ENCODE peak calls at places on chromosomes 1 and 21, in six cellular contexts. N is upper lobe of left lung, H is spleen, K is Peyer's patch, T is right lobe of liver, W is heart left ventricle. E is an unnamed sample.
A peak's percentile ranks its signal among the peaks of the same experiment; 100 is the strongest.

GRCh38 chr1:160911441-160911840 is 26.5 kb upstream of the ITLN1 start:
- DNase-seq in N (no peak), H (no peak), W (no peak), K (no peak), T (no peak), E (no peak)

GRCh38 chr1:88877382-88877825 is 14.0 kb downstream of the GTF2B start:
- DNase-seq in H (no peak), W (no peak), T (no peak), N (no peak), K (no peak), E (no peak)

GRCh38 chr1:55285849-55286248 is 70.7 kb upstream of the USP24 start:
- DNase-seq in W (no peak), K (no peak), T (no peak), H (no peak), N (no peak), E (no peak)

GRCh38 chr1:46630719-46631118 is 14.1 kb upstream of the MOB3C start:
- DNase-seq in K (no peak), T (no peak), N (no peak), W (no peak), H (no peak), E (no peak)

GRCh38 chr1:107793896-107794440 is 171.0 kb downstream of the VAV3 start:
- DNase-seq in K (no peak), W (no peak), T (no peak), N (no peak), H (no peak), E (no peak)

GRCh38 chr1:107135466-107135865 is 5.4 kb upstream of the NTNG1 start:
- DNase-seq in K (no peak), T (peak; percentile 15), H (no peak), N (no peak), W (no peak), E (no peak)

GRCh38 chr1:171310661-171311087 is 3.3 kb upstream of the FMO4 start:
- DNase-seq in W (no peak), T (no peak), K (no peak), N (no peak), H (no peak), E (no peak)

GRCh38 chr1:7527733-7528045 is 243.4 kb upstream of the VAMP3 start:
- DNase-seq in T (no peak), W (no peak), N (no peak), K (no peak), H (peak; percentile 51), E (no peak)

GRCh38 chr1:13667696-13668095 is 32.3 kb upstream of the PRDM2 start:
- DNase-seq in K (no peak), H (no peak), W (no peak), T (no peak), N (no peak), E (no peak)

GRCh38 chr1:11799896-11800295 is 5.9 kb downstream of the MTHFR start:
- DNase-seq in N (no peak), W (no peak), T (no peak), H (peak; percentile 53), K (no peak), E (no peak)

GRCh38 chr1:151871284-151872030 is 17.9 kb upstream of the THEM5 start:
- DNase-seq in H (no peak), N (no peak), T (no peak), K (no peak), W (no peak), E (no peak)

GRCh38 chr1:6358757-6359567 is 34.6 kb downstream of the ACOT7 start:
- DNase-seq in H (peak; percentile 77), N (no peak), W (no peak), K (peak; percentile 70), T (no peak), E (no peak)

GRCh38 chr1:170704256-170704655 is 40.3 kb downstream of the PRRX1 start:
- DNase-seq in H (no peak), T (no peak), K (no peak), N (no peak), W (no peak), E (no peak)

GRCh38 chr21:41957991-41958766 is 4.4 kb upstream of the C2CD2 start:
- DNase-seq in K (peak; percentile 71), H (no peak), N (peak; percentile 87), W (peak; percentile 88), T (peak; percentile 76), E (peak; percentile 53)

GRCh38 chr1:156961709-156962108 is 41.3 kb downstream of the LRRC71 start:
- DNase-seq in W (no peak), N (no peak), H (no peak), T (no peak), K (no peak), E (no peak)
- TF ChIP-seq CTCF in W (peak; percentile 6), N (no peak), H (no peak), T (no peak), K (no peak), E (no peak)

DNA sequence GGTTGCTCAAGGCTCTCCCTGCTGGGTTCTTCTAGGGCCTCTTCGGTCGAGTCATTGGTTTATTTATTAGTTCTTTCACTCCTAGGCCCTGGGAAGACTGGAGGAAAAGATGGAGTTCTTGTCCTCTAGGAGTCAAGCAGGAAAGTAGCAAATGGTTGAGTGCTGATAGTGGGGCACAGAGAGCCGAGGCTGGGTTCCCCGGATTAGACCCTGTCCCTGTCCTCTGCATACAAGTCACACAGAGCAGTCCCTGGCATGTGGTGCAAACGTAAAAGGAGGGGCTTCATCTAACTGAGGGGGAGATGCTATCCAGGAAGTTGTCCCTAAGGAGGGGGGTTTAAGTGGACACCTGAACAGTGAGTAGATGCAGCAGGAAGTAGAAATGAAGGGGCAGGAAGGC is 19.2 kb upstream of the KCNE2 start:
- DNase-seq in T (no peak), K (no peak), H (no peak), W (no peak), N (no peak), E (no peak)
- TF ChIP-seq POLR2A in T (no peak), K (no peak), H (no peak), W (no peak), N (no peak), E (no peak)

DNA sequence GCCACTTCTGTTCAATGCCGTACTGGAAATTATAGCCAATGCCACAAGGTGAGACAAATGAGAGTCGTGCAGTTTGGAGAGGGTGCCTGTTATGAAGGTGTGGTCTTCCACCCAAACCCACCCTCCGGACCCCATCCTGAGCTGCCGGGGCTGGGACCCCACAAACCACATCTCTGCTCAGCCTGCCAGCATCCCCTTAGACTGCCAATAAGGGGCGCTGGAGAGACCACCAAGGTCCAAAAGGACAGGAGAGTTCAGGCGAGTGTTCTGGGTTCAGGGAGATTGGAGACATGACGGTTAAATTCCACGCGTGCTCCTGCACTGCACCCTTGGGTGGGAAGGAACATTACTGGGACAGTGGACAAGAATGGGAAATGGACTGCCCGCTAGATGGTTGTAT is 48.7 kb upstream of the COL18A1 start:
- DNase-seq in H (no peak), W (no peak), N (no peak), T (no peak), K (no peak), E (no peak)
- TF ChIP-seq CTCF in H (no peak), W (no peak), N (no peak), T (no peak), K (no peak), E (no peak)

DNA sequence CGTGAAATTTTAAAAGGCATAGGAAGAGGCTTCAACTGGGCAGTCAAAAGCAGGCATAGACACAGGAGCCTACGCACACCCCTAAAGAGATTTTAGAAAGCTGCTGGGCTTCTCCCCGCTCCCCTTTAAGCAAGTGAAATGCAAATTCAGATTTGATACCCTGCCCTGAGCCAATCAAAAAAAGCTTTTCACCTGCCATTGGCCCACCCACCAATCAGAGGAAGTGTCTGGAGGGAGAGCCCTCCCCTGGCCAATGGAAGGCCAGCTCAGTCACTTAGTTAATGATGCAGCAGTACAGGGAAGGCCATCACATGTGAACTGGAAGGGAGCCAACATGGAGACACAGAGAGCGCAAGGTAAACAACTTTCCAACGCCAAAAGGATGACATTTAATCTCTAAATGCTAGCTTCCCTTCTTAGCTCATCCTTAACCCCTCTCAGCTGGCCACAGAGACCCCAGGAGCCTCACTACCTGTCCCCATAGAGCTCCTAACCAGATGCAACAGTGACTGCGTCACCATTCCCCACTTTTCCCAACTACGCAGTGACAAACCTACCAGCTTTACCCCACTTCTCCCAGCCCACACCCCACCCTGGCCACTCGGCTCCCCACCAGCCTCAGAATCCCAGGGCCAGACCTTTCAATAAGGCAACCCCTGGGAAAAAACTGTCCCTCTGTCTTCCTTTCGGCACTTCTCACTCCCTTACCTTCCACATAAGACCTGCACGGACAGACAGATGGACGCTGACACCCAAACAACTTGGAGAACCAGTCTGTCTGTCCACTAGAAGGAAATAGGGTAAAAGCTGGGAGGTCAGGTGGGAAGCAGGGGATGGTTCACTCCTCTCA is 71.0 kb downstream of the CD46 start:
- DNase-seq in H (peak; percentile 89), T (peak; percentile 81), N (no peak), W (peak; percentile 90), K (peak; percentile 95), E (peak; percentile 87)
- TF ChIP-seq POLR2A in H (no peak), T (peak; percentile 50), N (peak; percentile 75), W (peak; percentile 68), K (peak; percentile 69), E (peak; percentile 79)

DNA sequence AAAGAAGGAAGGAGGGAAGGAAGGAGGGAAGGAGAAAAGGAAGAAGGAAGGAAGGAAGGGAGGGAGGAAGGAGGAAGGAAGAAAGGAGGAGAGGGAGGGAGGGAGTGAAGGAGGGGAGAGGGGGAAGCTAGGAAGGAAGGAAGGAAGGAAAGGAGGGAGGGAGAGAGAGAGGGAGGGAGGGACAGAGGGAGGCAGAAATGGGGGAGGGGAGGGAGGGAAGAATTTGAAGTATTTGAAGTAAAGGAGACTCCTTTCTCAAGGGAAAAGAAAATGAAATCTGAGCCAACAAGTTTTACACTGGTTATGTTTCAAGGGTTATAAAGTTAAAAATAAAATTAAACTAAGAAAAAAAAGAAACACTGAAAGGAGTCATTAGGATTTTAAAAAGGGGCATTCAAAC is 431.4 kb downstream of the BRINP3 start:
- DNase-seq in K (no peak), W (no peak), T (no peak), N (no peak), H (no peak), E (no peak)
- TF ChIP-seq CTCF in K (no peak), W (no peak), T (no peak), N (no peak), H (no peak), E (no peak)

DNA sequence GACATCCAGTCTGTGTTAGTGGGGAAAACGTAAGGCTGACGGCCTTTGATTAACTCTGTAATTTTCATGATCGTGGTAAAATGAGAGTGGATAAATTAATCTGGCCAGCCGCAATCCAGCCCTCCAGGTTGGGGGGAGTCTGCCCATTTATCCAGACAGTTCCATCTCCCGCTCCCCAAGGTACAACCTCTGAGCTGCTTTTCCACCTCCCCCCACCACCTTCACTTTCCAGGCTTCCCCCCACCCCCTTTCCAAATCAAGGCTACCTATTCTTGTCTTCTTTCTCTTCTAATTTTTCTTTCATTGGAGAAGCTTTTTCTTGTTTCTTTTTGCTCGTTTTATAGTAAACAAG is 6.0 kb downstream of the MIER1 start:
- DNase-seq in W (no peak), T (no peak), N (no peak), K (no peak), H (no peak), E (no peak)
- TF ChIP-seq POLR2A in W (no peak), T (no peak), N (no peak), K (no peak), H (no peak), E (no peak)

GRCh38 chr1:18486195-18486594 is 5.5 kb downstream of the KLHDC7A start:
- DNase-seq in W (no peak), N (no peak), K (peak; percentile 2), H (peak; percentile 34), T (no peak), E (no peak)
- TF ChIP-seq CTCF in W (no peak), N (no peak), K (no peak), H (no peak), T (no peak), E (no peak)

GRCh38 chr1:44674113-44675000 is at the start of the genes ARMH1 and TMEM53:
- DNase-seq in H (peak; percentile 100), N (peak; percentile 100), T (peak; percentile 99), W (peak; percentile 99), K (peak; percentile 100), E (peak; percentile 99)
- TF ChIP-seq POLR2A in H (no peak), N (peak; percentile 64), T (peak; percentile 91), W (peak; percentile 56), K (peak; percentile 45), E (peak; percentile 51)

GRCh38 chr1:32438136-32438535 is 26.7 kb upstream of the ZBTB8B start:
- DNase-seq in K (no peak), H (no peak), N (no peak), W (no peak), T (no peak), E (no peak)
- TF ChIP-seq CTCF in K (no peak), H (no peak), N (no peak), W (no peak), T (no peak), E (no peak)